ENCODE peak calls at places on chromosomes 12 and 14, in ten cellular contexts. W is CD8-positive, alpha-beta T cell; F is HFFc6; P is CD4-positive, alpha-beta T cell; K is kidney epithelial cell; Q is mesothelial cell of epicardium; M is breast epithelium; U is heart right ventricle; B is choroid plexus epithelial cell; C is GM10248. O is an unnamed sample.
A peak's percentile ranks its signal among the peaks of the same experiment; 100 is the strongest.

GRCh38 chr14:29710015-29710414 is 217.6 kb downstream of the PRKD1 start:
- DNase-seq in W (no peak), M (no peak), U (no peak), B (peak; percentile 42), Q (no peak), P (no peak), C (no peak), K (no peak), F (no peak), O (peak; percentile 20)

GRCh38 chr14:95498622-95499353 is 17.7 kb downstream of the SYNE3 start:
- DNase-seq in Q (no peak), P (no peak), F (no peak), B (no peak), W (no peak), C (no peak), K (no peak), M (no peak), U (no peak), O (no peak)

GRCh38 chr12:10690906-10691305 is 17.1 kb upstream of the STYK1 start:
- DNase-seq in F (no peak), Q (no peak), B (peak; percentile 43), W (no peak), K (no peak), P (no peak), C (no peak), U (no peak), M (no peak), O (no peak)

GRCh38 chr12:113475451-113476085 is 3.9 kb upstream of the LHX5 start:
- DNase-seq in K (no peak), M (no peak), Q (no peak), W (no peak), U (no peak), B (no peak), C (no peak), F (no peak), P (no peak), O (no peak)

GRCh38 chr12:80590085-80590484 is 117.3 kb upstream of the MYF6 start:
- DNase-seq in C (no peak), B (no peak), P (no peak), W (no peak), F (peak; percentile 38), Q (no peak), K (no peak), U (no peak), M (no peak), O (no peak)

GRCh38 chr14:101475468-101476257 is 85.6 kb upstream of the DIO3 start:
- DNase-seq in F (peak; percentile 54), C (no peak), B (peak; percentile 88), W (peak; percentile 27), P (no peak), K (no peak), U (no peak), M (peak; percentile 41), Q (peak; percentile 29), O (peak; percentile 92)

GRCh38 chr12:23462546-23462945 is 486.9 kb downstream of the SOX5 start:
- DNase-seq in C (no peak), K (no peak), M (no peak), U (no peak), P (no peak), Q (no peak), B (no peak), W (no peak), F (no peak), O (no peak)

GRCh38 chr12:95262808-95263207 is 45.2 kb downstream of the VEZT start:
- DNase-seq in Q (no peak), K (no peak), B (no peak), M (no peak), C (no peak), P (no peak), W (no peak), U (no peak), F (no peak), O (no peak)

GRCh38 chr12:122471324-122472226 is 29.2 kb downstream of the ZCCHC8 start:
- DNase-seq in P (no peak), K (no peak), W (peak; percentile 42), B (peak; percentile 88), U (no peak), Q (no peak), C (peak; percentile 54), M (no peak), F (peak; percentile 69), O (peak; percentile 81)

GRCh38 chr12:94609917-94610443 is 40.4 kb downstream of the TMCC3 start:
- DNase-seq in W (no peak), K (no peak), M (no peak), U (no peak), F (no peak), B (no peak), Q (no peak), C (no peak), P (no peak), O (no peak)

GRCh38 chr12:108975024-108975593 is 45.8 kb downstream of the SVOP start:
- DNase-seq in B (peak; percentile 33), P (no peak), C (no peak), Q (no peak), W (no peak), U (no peak), K (no peak), F (no peak), M (no peak), O (no peak)

GRCh38 chr12:69430942-69431603 is 39.1 kb upstream of the FRS2 start:
- DNase-seq in U (peak; percentile 33), W (no peak), M (no peak), Q (no peak), F (no peak), K (no peak), B (no peak), C (no peak), P (no peak), O (no peak)

GRCh38 chr14:29243355-29243754 is 476.8 kb downstream of the FOXG1 start:
- DNase-seq in C (no peak), U (no peak), P (no peak), F (peak; percentile 47), K (no peak), M (no peak), B (peak; percentile 78), Q (no peak), W (no peak), O (peak; percentile 2)

GRCh38 chr12:63038361-63039100 is 103.6 kb upstream of the PPM1H start:
- DNase-seq in W (no peak), P (no peak), F (no peak), B (no peak), U (no peak), C (no peak), Q (no peak), M (no peak), K (no peak), O (no peak)

GRCh38 chr12:121026274-121027045 is 10.2 kb upstream of the C12orf43 start:
- DNase-seq in M (no peak), W (no peak), P (no peak), U (no peak), C (no peak), K (no peak), F (no peak), Q (no peak), B (no peak), O (no peak)
- TF ChIP-seq CTCF in M (no peak), W (no peak), P (no peak), U (no peak), C (no peak), K (no peak), F (peak; percentile 46), Q (peak; percentile 20), B (no peak), O (no peak)

DNA sequence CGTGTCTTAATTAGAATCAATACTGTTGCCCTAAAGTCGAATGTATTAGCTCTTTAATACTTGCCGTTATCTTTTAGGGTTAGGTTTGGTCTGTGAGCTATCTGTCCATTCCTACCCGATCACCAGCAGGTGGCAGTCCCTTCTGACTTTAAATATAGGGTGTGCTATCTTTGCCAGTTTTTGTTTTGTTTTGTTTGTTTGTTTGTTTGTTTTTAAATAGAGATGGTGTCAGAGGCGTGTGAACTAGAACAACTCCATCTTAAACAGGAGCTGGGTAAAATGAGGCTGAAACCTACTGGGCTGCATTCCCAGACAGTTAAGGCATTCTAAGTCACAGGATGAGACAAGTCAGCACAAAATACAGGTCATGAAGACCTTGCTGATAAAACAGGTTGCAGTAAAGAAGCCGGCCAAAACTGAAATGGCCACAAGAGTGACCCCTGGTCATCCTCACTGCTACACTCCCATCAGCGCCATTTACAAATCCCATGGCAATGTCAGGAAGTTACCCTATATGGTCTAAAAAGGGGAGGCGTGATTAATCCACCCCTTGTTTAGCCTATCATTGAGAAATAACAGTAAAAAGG is 1.5 kb downstream of the ATF1 start:
- DNase-seq in U (no peak), C (peak; percentile 70), P (peak; percentile 26), B (peak; percentile 69), K (no peak), Q (no peak), M (no peak), W (no peak), F (peak; percentile 56), O (peak; percentile 71)
- TF ChIP-seq CTCF in U (peak; percentile 40), C (peak; percentile 64), P (peak; percentile 74), B (peak; percentile 76), K (peak; percentile 56), Q (no peak), M (peak; percentile 66), W (peak; percentile 77), F (peak; percentile 87), O (peak; percentile 63)

DNA sequence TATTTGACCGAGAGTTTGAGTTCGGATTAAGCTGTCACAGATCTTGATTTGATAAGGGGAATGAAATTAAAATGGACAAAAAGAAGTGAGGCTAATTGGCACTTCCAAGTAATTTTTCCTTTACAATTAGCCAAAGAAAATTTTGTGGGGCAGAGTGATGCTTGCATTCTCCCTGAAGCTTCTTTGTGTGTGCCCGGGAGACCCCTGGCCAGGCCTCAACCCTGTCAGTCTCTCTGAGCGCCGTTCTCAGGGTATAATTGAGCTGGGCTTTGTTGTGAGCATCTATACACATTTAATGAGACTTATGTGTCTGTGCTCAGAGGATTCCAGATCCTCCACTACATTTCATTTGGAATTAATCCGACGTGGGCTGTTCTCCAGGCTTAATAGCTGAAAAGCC is 292.4 kb downstream of the C12orf75 start:
- DNase-seq in W (no peak), U (no peak), K (no peak), F (no peak), M (no peak), P (no peak), C (no peak), B (no peak), Q (no peak), O (no peak)
- TF ChIP-seq CTCF in W (no peak), U (no peak), K (no peak), F (no peak), M (no peak), P (no peak), C (no peak), B (no peak), Q (no peak), O (no peak)

DNA sequence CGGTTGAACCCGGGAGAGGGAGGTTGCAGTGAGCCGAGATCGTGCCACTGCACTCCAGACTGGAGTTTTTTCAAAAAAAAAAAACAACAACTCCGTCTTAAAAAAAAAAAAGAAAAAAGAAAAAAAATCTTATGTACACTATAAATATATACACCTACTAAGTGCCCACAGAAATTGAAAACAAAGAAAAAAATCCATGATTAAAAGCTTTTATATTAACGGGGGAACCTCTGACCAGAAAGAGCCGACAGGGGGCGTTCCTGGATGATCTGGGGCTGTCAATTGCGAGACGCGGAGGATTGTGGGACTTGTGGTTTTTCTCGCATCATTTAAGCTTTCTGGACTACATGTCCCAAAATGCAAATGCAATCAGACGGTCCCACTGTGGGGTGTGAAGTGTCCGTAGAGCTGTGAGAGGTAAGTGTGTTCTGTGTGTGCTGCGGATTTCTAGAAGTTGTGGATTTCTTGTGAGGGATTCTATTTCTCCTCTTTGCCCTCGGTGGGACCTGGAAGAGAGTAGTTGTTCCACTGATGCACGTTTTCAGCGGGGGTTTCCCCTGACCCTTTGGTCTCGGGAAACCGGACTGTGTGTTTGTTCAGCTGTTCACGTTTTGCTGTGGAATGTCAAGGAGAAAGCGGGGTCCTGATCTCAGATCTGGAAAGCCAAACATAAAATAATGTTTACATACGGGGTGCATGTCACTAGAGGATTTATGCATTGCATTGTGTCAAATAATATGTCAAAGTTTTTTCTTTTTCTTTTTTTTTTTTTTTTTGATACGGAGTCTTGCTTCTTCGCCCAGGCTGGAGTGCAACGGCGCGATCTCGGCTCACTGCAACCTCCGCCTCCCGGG is at the start of gene SIRT4:
- DNase-seq in W (peak; percentile 89), P (peak; percentile 77), F (peak; percentile 86), C (peak; percentile 93), B (peak; percentile 97), Q (peak; percentile 83), U (peak; percentile 79), M (peak; percentile 83), K (peak; percentile 81), O (peak; percentile 96)
- TF ChIP-seq CTCF in W (peak; percentile 89), P (peak; percentile 78), F (peak; percentile 88), C (peak; percentile 72), B (peak; percentile 81), Q (peak; percentile 63), U (peak; percentile 72), M (peak; percentile 54), K (peak; percentile 89), O (peak; percentile 64)